ENCODE peak calls at places on chromosomes 5 and 9, in six cellular contexts. V, R, Z, W, G and F are unnamed samples.

GRCh38 chr5:57302164-57302563 is 128.3 kb downstream of the GPBP1 start:
- DNase-seq in V (no peak), R (peak; percentile 85), Z (peak; percentile 80), W (peak; percentile 46), G (no peak), F (no peak)

GRCh38 chr9:124271660-124272059 is 13.9 kb downstream of the NEK6 start:
- DNase-seq in V (no peak), R (no peak), Z (no peak), W (no peak), G (no peak), F (no peak)

GRCh38 chr9:13035822-13036221 is 243.7 kb downstream of the MPDZ start:
- DNase-seq in V (no peak), R (no peak), Z (no peak), W (no peak), G (no peak), F (no peak)

GRCh38 chr5:135008556-135008955 is 25.5 kb downstream of the PITX1 start:
- DNase-seq in V (no peak), R (no peak), Z (no peak), W (no peak), G (no peak), F (no peak)

GRCh38 chr9:89408628-89409101 is 89.2 kb downstream of the SEMA4D start:
- DNase-seq in V (no peak), R (peak; percentile 91), Z (no peak), W (no peak), G (no peak), F (peak; percentile 56)

GRCh38 chr9:93673271-93673843 is 97.0 kb downstream of the PHF2 start:
- DNase-seq in V (peak; percentile 66), R (peak; percentile 14), Z (no peak), W (peak; percentile 8), G (no peak), F (peak; percentile 13)

GRCh38 chr9:105633373-105633772 is 28.9 kb upstream of the TAL2 start:
- DNase-seq in V (no peak), R (no peak), Z (no peak), W (no peak), G (no peak), F (no peak)

GRCh38 chr5:31193591-31194457 is at the start of gene CDH6:
- DNase-seq in V (no peak), R (no peak), Z (no peak), W (peak; percentile 10), G (peak; percentile 71), F (no peak)

GRCh38 chr5:170503970-170504525 is at the start of gene KCNIP1:
- DNase-seq in V (no peak), R (no peak), Z (no peak), W (no peak), G (peak; percentile 80), F (no peak)

GRCh38 chr9:134824583-134824982 is 56.0 kb upstream of the FCN2 start:
- DNase-seq in V (no peak), R (no peak), Z (no peak), W (no peak), G (no peak), F (no peak)

GRCh38 chr9:112771359-112772214 is 21.0 kb downstream of the SNX30 start:
- DNase-seq in V (no peak), R (no peak), Z (no peak), W (no peak), G (no peak), F (no peak)

GRCh38 chr5:151587796-151588606 is 3.1 kb downstream of the FAT2 start:
- DNase-seq in V (no peak), R (no peak), Z (no peak), W (no peak), G (no peak), F (no peak)

GRCh38 chr5:68953151-68953884 is 140.5 kb upstream of the SLC30A5 start:
- DNase-seq in V (no peak), R (no peak), Z (no peak), W (no peak), G (no peak), F (no peak)

GRCh38 chr5:137357436-137357835 is 141.7 kb downstream of the SPOCK1 start:
- DNase-seq in V (no peak), R (no peak), Z (no peak), W (no peak), G (no peak), F (no peak)

GRCh38 chr5:133253661-133254060 is 201.8 kb downstream of the HSPA4 start:
- DNase-seq in V (no peak), R (no peak), Z (no peak), W (no peak), G (no peak), F (no peak)

GRCh38 chr9:134433101-134433500 is 106.8 kb downstream of the RXRA start:
- DNase-seq in V (no peak), R (no peak), Z (peak; percentile 44), W (peak; percentile 18), G (no peak), F (no peak)

GRCh38 chr5:20562545-20562944 is 574.5 kb upstream of the CDH18 start:
- DNase-seq in V (no peak), R (no peak), Z (no peak), W (no peak), G (no peak), F (no peak)

GRCh38 chr9:71910602-71911060 is 362 bp downstream of the ABHD17B start:
- DNase-seq in V (peak; percentile 73), R (no peak), Z (no peak), W (no peak), G (peak; percentile 67), F (no peak)

GRCh38 chr9:83511051-83511450 is 27.1 kb downstream of the FRMD3 start:
- DNase-seq in V (no peak), R (no peak), Z (peak; percentile 42), W (no peak), G (no peak), F (no peak)

GRCh38 chr5:75335952-75336624 is 932 bp upstream of the HMGCR start:
- DNase-seq in V (no peak), R (peak; percentile 39), Z (peak; percentile 84), W (peak; percentile 89), G (peak; percentile 60), F (no peak)

GRCh38 chr9:71985070-71985956 is 73.9 kb downstream of the C9orf85 start:
- DNase-seq in V (no peak), R (no peak), Z (no peak), W (no peak), G (peak; percentile 28), F (no peak)

GRCh38 chr5:76782444-76782843 is 36.4 kb upstream of the F2RL1 start:
- DNase-seq in V (no peak), R (no peak), Z (no peak), W (no peak), G (no peak), F (no peak)

GRCh38 chr5:172179032-172179989 is 8.7 kb downstream of the STK10 start:
- DNase-seq in V (no peak), R (peak; percentile 58), Z (peak; percentile 28), W (no peak), G (peak; percentile 13), F (peak; percentile 64)

GRCh38 chr5:137833463-137833862 is 34.2 kb upstream of the MYOT start:
- DNase-seq in V (no peak), R (no peak), Z (peak; percentile 93), W (peak; percentile 56), G (no peak), F (no peak)

GRCh38 chr9:27400334-27400875 is 103.5 kb upstream of the EQTN start:
- DNase-seq in V (no peak), R (no peak), Z (peak; percentile 87), W (no peak), G (no peak), F (no peak)

GRCh38 chr5:153402550-153402949 is 87.9 kb upstream of the GRIA1 start:
- DNase-seq in V (no peak), R (no peak), Z (peak; percentile 49), W (no peak), G (no peak), F (no peak)

GRCh38 chr9:136532799-136533774 is 12.8 kb downstream of the NOTCH1 start:
- DNase-seq in V (no peak), R (peak; percentile 41), Z (no peak), W (no peak), G (no peak), F (no peak)

GRCh38 chr5:175603987-175604739 is 53.7 kb upstream of the HRH2 start:
- DNase-seq in V (no peak), R (no peak), Z (no peak), W (no peak), G (peak; percentile 36), F (no peak)

GRCh38 chr5:58330781-58331180 is 129.1 kb downstream of the PLK2 start:
- DNase-seq in V (no peak), R (no peak), Z (peak; percentile 96), W (no peak), G (no peak), F (no peak)

GRCh38 chr5:146041180-146041789 is 64.1 kb downstream of the PLAC8L1 start:
- DNase-seq in V (no peak), R (no peak), Z (no peak), W (no peak), G (no peak), F (no peak)
- TF ChIP-seq CTCF in V (peak; percentile 71), R (peak; percentile 51), Z (peak; percentile 61), W (peak; percentile 48), G (peak; percentile 36), F (no peak)

GRCh38 chr9:7097785-7098420 is 340.1 kb downstream of the KDM4C start:
- DNase-seq in V (no peak), R (no peak), Z (no peak), W (peak; percentile 35), G (no peak), F (no peak)

GRCh38 chr9:7105095-7105494 is 347.3 kb downstream of the KDM4C start:
- DNase-seq in V (no peak), R (no peak), Z (no peak), W (no peak), G (no peak), F (no peak)

GRCh38 chr9:7108956-7109355 is 351.2 kb downstream of the KDM4C start:
- DNase-seq in V (no peak), R (no peak), Z (no peak), W (no peak), G (no peak), F (no peak)

GRCh38 chr9:7104625-7105024 is 346.9 kb downstream of the KDM4C start:
- DNase-seq in V (no peak), R (no peak), Z (no peak), W (no peak), G (peak; percentile 36), F (no peak)

GRCh38 chr9:7103382-7104170 is 345.8 kb downstream of the KDM4C start:
- DNase-seq in V (no peak), R (no peak), Z (peak; percentile 67), W (peak; percentile 14), G (peak; percentile 17), F (no peak)
- TF ChIP-seq CTCF in V (no peak), R (no peak), Z (no peak), W (no peak), G (no peak), F (no peak)

GRCh38 chr9:92508018-92508417 is 25.7 kb upstream of the ASPN start:
- DNase-seq in V (no peak), R (no peak), Z (no peak), W (no peak), G (peak; percentile 63), F (no peak)
- TF ChIP-seq CTCF in V (no peak), R (no peak), Z (no peak), W (peak; percentile 5), G (no peak), F (no peak)

DNA sequence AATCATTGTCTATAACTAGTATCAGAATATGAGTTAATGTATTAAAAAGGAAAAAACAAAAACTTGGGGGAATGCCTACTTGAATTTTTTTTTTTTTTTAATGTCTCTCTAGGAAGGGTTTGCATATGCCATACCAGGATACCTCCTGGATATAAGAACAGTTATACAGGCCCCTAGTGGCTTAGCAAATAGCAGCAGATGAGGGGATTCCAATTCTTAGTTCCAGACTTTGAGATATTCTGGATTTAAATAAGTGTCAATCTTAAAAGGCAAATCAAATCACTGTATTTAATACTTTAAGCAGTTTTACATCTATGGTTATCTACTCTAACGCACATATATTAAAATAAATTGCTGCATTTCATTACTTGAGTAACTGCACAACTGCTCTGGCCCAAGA is 1055.5 kb upstream of the DMAC1 start:
- DNase-seq in V (no peak), R (no peak), Z (no peak), W (peak; percentile 75), G (peak; percentile 58), F (no peak)
- TF ChIP-seq CTCF in V (peak; percentile 79), R (peak; percentile 66), Z (peak; percentile 46), W (peak; percentile 83), G (peak; percentile 62), F (no peak)